ENCODE peak calls at places on chromosome 21, in six cellular contexts. One of them, this sample, is unnamed.

GRCh38 chr21:46375560-46376230 is 51.7 kb downstream of the PCNT start:
- DNase-seq in neuronal stem cell: no peak
- DNase-seq in IMR-90: no peak
- DNase-seq in mesenchymal stem cell: no peak
- DNase-seq in H1: no peak
- DNase-seq in trophoblast cell: no peak
- DNase-seq in this sample: no peak

GRCh38 chr21:41962425-41962966 is 8.7 kb upstream of the C2CD2 start:
- DNase-seq in neuronal stem cell: no peak
- DNase-seq in IMR-90: no peak
- DNase-seq in mesenchymal stem cell: no peak
- DNase-seq in H1: peak
- DNase-seq in trophoblast cell: no peak
- DNase-seq in this sample: no peak

GRCh38 chr21:32940079-32941014 is 85.4 kb upstream of the OLIG2 start:
- DNase-seq in neuronal stem cell: peak
- DNase-seq in IMR-90: peak
- DNase-seq in mesenchymal stem cell: peak
- DNase-seq in H1: no peak
- DNase-seq in trophoblast cell: peak
- DNase-seq in this sample: peak

GRCh38 chr21:14836950-14837349 is 227.8 kb downstream of the NRIP1 start:
- DNase-seq in neuronal stem cell: no peak
- DNase-seq in IMR-90: peak
- DNase-seq in mesenchymal stem cell: no peak
- DNase-seq in H1: no peak
- DNase-seq in trophoblast cell: no peak
- DNase-seq in this sample: no peak

GRCh38 chr21:42222386-42222785 is 3.4 kb downstream of the ABCG1 start:
- DNase-seq in neuronal stem cell: no peak
- DNase-seq in IMR-90: no peak
- DNase-seq in mesenchymal stem cell: no peak
- DNase-seq in H1: no peak
- DNase-seq in trophoblast cell: no peak
- DNase-seq in this sample: no peak

GRCh38 chr21:33123396-33124120 is 53.6 kb downstream of the OLIG1 start:
- DNase-seq in neuronal stem cell: no peak
- DNase-seq in IMR-90: no peak
- DNase-seq in mesenchymal stem cell: no peak
- DNase-seq in H1: no peak
- DNase-seq in trophoblast cell: no peak
- DNase-seq in this sample: peak

GRCh38 chr21:35641271-35642016 is 418.9 kb downstream of the SETD4 start:
- DNase-seq in neuronal stem cell: no peak
- DNase-seq in IMR-90: peak
- DNase-seq in mesenchymal stem cell: no peak
- DNase-seq in H1: no peak
- DNase-seq in trophoblast cell: no peak
- DNase-seq in this sample: no peak

GRCh38 chr21:24781146-24781545 is 826.1 kb downstream of the MRPL39 start:
- DNase-seq in neuronal stem cell: no peak
- DNase-seq in IMR-90: no peak
- DNase-seq in mesenchymal stem cell: no peak
- DNase-seq in H1: no peak
- DNase-seq in trophoblast cell: no peak
- DNase-seq in this sample: no peak

GRCh38 chr21:14881863-14882262 is 182.9 kb downstream of the NRIP1 start:
- DNase-seq in neuronal stem cell: no peak
- DNase-seq in IMR-90: no peak
- DNase-seq in mesenchymal stem cell: no peak
- DNase-seq in H1: no peak
- DNase-seq in trophoblast cell: peak
- DNase-seq in this sample: no peak

GRCh38 chr21:42308914-42309752 is 6.1 kb downstream of the TFF3 start:
- DNase-seq in neuronal stem cell: no peak
- DNase-seq in IMR-90: no peak
- DNase-seq in mesenchymal stem cell: no peak
- DNase-seq in H1: no peak
- DNase-seq in trophoblast cell: no peak
- DNase-seq in this sample: peak

GRCh38 chr21:38277501-38278111 is 20.8 kb downstream of the KCNJ15 start:
- DNase-seq in neuronal stem cell: no peak
- DNase-seq in IMR-90: peak
- DNase-seq in mesenchymal stem cell: peak
- DNase-seq in H1: no peak
- DNase-seq in trophoblast cell: peak
- DNase-seq in this sample: no peak

GRCh38 chr21:17742181-17742580 is 77.0 kb downstream of the C21orf91 start:
- DNase-seq in neuronal stem cell: no peak
- DNase-seq in IMR-90: no peak
- DNase-seq in mesenchymal stem cell: no peak
- DNase-seq in H1: no peak
- DNase-seq in trophoblast cell: peak
- DNase-seq in this sample: no peak

GRCh38 chr21:20016431-20017005 is 981.7 kb upstream of the NCAM2 start:
- DNase-seq in neuronal stem cell: no peak
- DNase-seq in IMR-90: no peak
- DNase-seq in mesenchymal stem cell: no peak
- DNase-seq in H1: no peak
- DNase-seq in trophoblast cell: no peak
- DNase-seq in this sample: peak

GRCh38 chr21:42186591-42186990 is 32.3 kb upstream of the ABCG1 start:
- DNase-seq in neuronal stem cell: no peak
- DNase-seq in IMR-90: no peak
- DNase-seq in mesenchymal stem cell: no peak
- DNase-seq in H1: no peak
- DNase-seq in trophoblast cell: no peak
- DNase-seq in this sample: no peak

GRCh38 chr21:41283211-41283818 is 33.3 kb upstream of the FAM3B start:
- DNase-seq in neuronal stem cell: peak
- DNase-seq in IMR-90: peak
- DNase-seq in mesenchymal stem cell: peak
- DNase-seq in H1: no peak
- DNase-seq in trophoblast cell: peak
- DNase-seq in this sample: peak

GRCh38 chr21:25507522-25507921 is 99.8 kb downstream of the MRPL39 start:
- DNase-seq in neuronal stem cell: no peak
- DNase-seq in IMR-90: peak
- DNase-seq in mesenchymal stem cell: no peak
- DNase-seq in H1: no peak
- DNase-seq in trophoblast cell: no peak
- DNase-seq in this sample: peak

GRCh38 chr21:41603476-41603875 is 95.5 kb upstream of the TMPRSS2 start:
- DNase-seq in neuronal stem cell: no peak
- DNase-seq in IMR-90: no peak
- DNase-seq in mesenchymal stem cell: no peak
- DNase-seq in H1: no peak
- DNase-seq in trophoblast cell: no peak
- DNase-seq in this sample: no peak

GRCh38 chr21:25636727-25637126 is 2.3 kb upstream of the JAM2 start:
- DNase-seq in neuronal stem cell: no peak
- DNase-seq in IMR-90: peak
- DNase-seq in mesenchymal stem cell: no peak
- DNase-seq in H1: no peak
- DNase-seq in trophoblast cell: peak
- DNase-seq in this sample: no peak

GRCh38 chr21:41834252-41834925 is 44.8 kb downstream of the PRDM15 start:
- DNase-seq in neuronal stem cell: no peak
- DNase-seq in IMR-90: no peak
- DNase-seq in mesenchymal stem cell: no peak
- DNase-seq in H1: no peak
- DNase-seq in trophoblast cell: no peak
- DNase-seq in this sample: no peak

GRCh38 chr21:34795152-34796141 is 126.7 kb downstream of the CLIC6 start:
- DNase-seq in neuronal stem cell: no peak
- DNase-seq in IMR-90: peak
- DNase-seq in mesenchymal stem cell: peak
- DNase-seq in H1: no peak
- DNase-seq in trophoblast cell: peak
- DNase-seq in this sample: no peak

GRCh38 chr21:35381743-35382310 is 332.7 kb upstream of the RUNX1 start:
- DNase-seq in neuronal stem cell: no peak
- DNase-seq in IMR-90: no peak
- DNase-seq in mesenchymal stem cell: no peak
- DNase-seq in H1: no peak
- DNase-seq in trophoblast cell: peak
- DNase-seq in this sample: no peak

GRCh38 chr21:20396798-20397197 is 601.4 kb upstream of the NCAM2 start:
- DNase-seq in neuronal stem cell: no peak
- DNase-seq in IMR-90: no peak
- DNase-seq in mesenchymal stem cell: no peak
- DNase-seq in H1: no peak
- DNase-seq in trophoblast cell: no peak
- DNase-seq in this sample: no peak

GRCh38 chr21:42343963-42344510 is 6.8 kb downstream of the TFF2 start:
- DNase-seq in neuronal stem cell: no peak
- DNase-seq in IMR-90: no peak
- DNase-seq in mesenchymal stem cell: no peak
- DNase-seq in H1: no peak
- DNase-seq in trophoblast cell: no peak
- DNase-seq in this sample: no peak

DNA sequence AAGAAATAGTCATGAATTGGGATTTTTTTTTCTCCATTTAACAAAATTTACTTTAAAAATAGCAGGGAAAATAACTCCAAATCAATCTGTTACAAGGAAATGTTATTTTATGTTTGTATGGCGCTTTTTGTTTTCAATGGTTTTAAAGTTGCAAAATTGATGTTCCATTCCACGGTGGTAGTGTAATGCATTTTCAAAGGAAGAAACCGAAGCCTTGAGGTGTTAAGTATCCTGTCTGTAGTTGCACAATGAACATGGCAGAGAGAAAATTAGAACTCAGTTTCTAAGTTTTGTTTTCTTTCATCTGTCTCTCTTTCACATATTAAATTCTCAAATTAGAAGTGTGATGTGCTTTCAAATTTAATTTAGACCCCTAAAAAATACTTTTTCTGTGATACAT is 841.8 kb downstream of the USP25 start:
- DNase-seq in neuronal stem cell: no peak
- DNase-seq in IMR-90: no peak
- DNase-seq in mesenchymal stem cell: no peak
- DNase-seq in H1: no peak
- DNase-seq in trophoblast cell: no peak
- DNase-seq in this sample: no peak
- H2BK120ac ChIP-seq in neuronal stem cell: no peak
- H2BK120ac ChIP-seq in IMR-90: peak
- H2BK120ac ChIP-seq in mesenchymal stem cell: no peak
- H2BK120ac ChIP-seq in H1: no peak
- H2BK120ac ChIP-seq in trophoblast cell: no peak
- H2BK120ac ChIP-seq in this sample: no peak

DNA sequence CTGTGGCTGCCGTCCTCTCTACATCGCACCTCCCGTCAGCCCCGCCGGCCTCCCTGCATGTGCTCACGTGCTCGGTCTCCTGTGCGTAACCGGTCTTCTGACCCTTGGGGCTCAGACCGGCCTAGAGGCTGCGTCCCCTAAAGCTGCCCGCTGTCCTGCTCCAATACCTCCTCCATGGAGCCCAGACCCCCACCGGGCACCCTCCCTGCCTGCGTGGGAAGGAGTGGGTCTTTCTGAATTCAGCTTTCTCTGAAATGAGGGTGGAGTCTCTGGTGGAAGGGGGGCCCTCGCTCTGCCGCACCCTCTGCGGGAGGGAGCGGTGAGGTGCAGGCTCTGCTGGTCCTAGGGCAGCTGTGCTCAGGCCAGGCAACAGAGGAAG is 18.7 kb upstream of the POFUT2 start:
- DNase-seq in neuronal stem cell: no peak
- DNase-seq in IMR-90: no peak
- DNase-seq in mesenchymal stem cell: no peak
- DNase-seq in H1: no peak
- DNase-seq in trophoblast cell: no peak
- DNase-seq in this sample: no peak
- H3K4me3 ChIP-seq in neuronal stem cell: no peak
- H3K4me3 ChIP-seq in IMR-90: no peak
- H3K4me3 ChIP-seq in mesenchymal stem cell: no peak
- H3K4me3 ChIP-seq in H1: no peak
- H3K4me3 ChIP-seq in trophoblast cell: no peak
- H3K4me3 ChIP-seq in this sample: no peak

GRCh38 chr21:39315603-39316002 is 2.2 kb upstream of the BRWD1 start:
- DNase-seq in neuronal stem cell: no peak
- DNase-seq in IMR-90: no peak
- DNase-seq in mesenchymal stem cell: no peak
- DNase-seq in H1: no peak
- DNase-seq in trophoblast cell: no peak
- DNase-seq in this sample: no peak

GRCh38 chr21:39312112-39313041 is 1.1 kb downstream of the BRWD1 start:
- DNase-seq in neuronal stem cell: peak
- DNase-seq in IMR-90: peak
- DNase-seq in mesenchymal stem cell: peak
- DNase-seq in H1: peak
- DNase-seq in trophoblast cell: peak
- DNase-seq in this sample: peak

GRCh38 chr21:39313042-39313456 is 383 bp downstream of the BRWD1 start:
- DNase-seq in neuronal stem cell: peak
- DNase-seq in IMR-90: no peak
- DNase-seq in mesenchymal stem cell: peak
- DNase-seq in H1: no peak
- DNase-seq in trophoblast cell: no peak
- DNase-seq in this sample: no peak

GRCh38 chr21:39314155-39315027 is 959 bp upstream of the BRWD1 start:
- DNase-seq in neuronal stem cell: no peak
- DNase-seq in IMR-90: peak
- DNase-seq in mesenchymal stem cell: peak
- DNase-seq in H1: no peak
- DNase-seq in trophoblast cell: peak
- DNase-seq in this sample: peak

DNA sequence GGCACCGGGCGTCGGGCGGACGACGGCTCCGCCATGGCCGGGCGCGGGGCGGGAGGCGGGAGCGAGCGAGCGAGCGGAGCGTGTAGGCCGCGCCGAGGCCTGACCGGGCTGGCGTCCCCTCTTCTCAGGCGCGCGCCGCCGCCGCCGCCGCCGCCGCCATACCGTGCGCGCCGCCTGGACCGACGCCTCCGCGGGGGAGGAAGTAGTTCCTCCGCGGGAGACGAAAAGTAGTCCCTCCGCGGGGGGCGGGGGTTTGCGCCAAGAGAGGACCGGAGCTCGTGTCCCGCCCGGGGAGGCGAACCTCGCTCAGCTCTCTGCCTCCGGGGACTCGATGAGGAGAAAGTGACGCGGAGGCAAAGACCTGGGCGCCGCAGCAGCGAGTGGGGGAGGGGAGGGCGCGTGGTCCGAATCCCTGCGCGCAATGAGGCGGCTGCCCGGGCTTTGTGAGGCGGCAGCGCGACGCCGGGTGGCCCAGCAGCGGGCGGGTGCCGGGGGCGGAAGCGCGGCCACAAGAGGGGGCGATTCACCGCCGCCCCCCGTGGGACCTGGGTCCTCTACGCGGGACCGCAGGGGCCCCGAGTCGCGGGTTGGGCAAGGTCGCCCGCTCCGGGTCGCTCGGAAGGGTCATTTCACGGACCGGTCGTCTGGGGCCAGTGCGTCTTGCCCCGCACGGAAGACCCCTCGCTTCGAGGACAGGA is at the start of gene BRWD1:
- DNase-seq in neuronal stem cell: peak
- DNase-seq in IMR-90: peak
- DNase-seq in mesenchymal stem cell: peak
- DNase-seq in H1: peak
- DNase-seq in trophoblast cell: peak
- DNase-seq in this sample: peak
- H2BK120ac ChIP-seq in neuronal stem cell: peak
- H2BK120ac ChIP-seq in IMR-90: peak
- H2BK120ac ChIP-seq in mesenchymal stem cell: peak
- H2BK120ac ChIP-seq in H1: no peak
- H2BK120ac ChIP-seq in trophoblast cell: peak
- H2BK120ac ChIP-seq in this sample: peak

GRCh38 chr21:43585924-43586411 is 73.3 kb downstream of the HSF2BP start:
- DNase-seq in neuronal stem cell: peak
- DNase-seq in IMR-90: peak
- DNase-seq in mesenchymal stem cell: peak
- DNase-seq in H1: no peak
- DNase-seq in trophoblast cell: no peak
- DNase-seq in this sample: peak
- H3K4me3 ChIP-seq in neuronal stem cell: no peak
- H3K4me3 ChIP-seq in IMR-90: no peak
- H3K4me3 ChIP-seq in mesenchymal stem cell: no peak
- H3K4me3 ChIP-seq in H1: no peak
- H3K4me3 ChIP-seq in trophoblast cell: no peak
- H3K4me3 ChIP-seq in this sample: no peak

This sample was measured in mesendoderm.